ENCODE peak calls at places on chromosome 4, in seven cellular contexts. U, B, G, S, M, X and D are unnamed samples.
A peak's percentile ranks its signal among the peaks of the same experiment; 100 is the strongest.

GRCh38 chr4:164765096-164765495 is 11.2 kb downstream of the SMIM31 start:
- DNase-seq in B (no peak), X (no peak), M (no peak), G (no peak), S (no peak), U (no peak), D (no peak)

GRCh38 chr4:128716325-128716724 is 93.2 kb upstream of the JADE1 start:
- DNase-seq in S (no peak), U (no peak), X (no peak), B (no peak), G (no peak), M (no peak), D (no peak)

GRCh38 chr4:52585379-52585778 is 73.7 kb downstream of the USP46 start:
- DNase-seq in G (no peak), S (no peak), M (no peak), U (no peak), X (no peak), B (no peak), D (no peak)

GRCh38 chr4:127643791-127644190 is 11.0 kb downstream of the INTU start:
- DNase-seq in U (no peak), B (no peak), X (no peak), S (no peak), M (no peak), G (no peak), D (no peak)

GRCh38 chr4:26183017-26183416 is 137.8 kb upstream of the RBPJ start:
- DNase-seq in B (no peak), U (no peak), G (no peak), X (no peak), S (no peak), M (no peak), D (no peak)

GRCh38 chr4:17636696-17637351 is 22.4 kb downstream of the MED28 start:
- DNase-seq in G (peak; percentile 86), B (peak; percentile 65), U (peak; percentile 64), S (peak; percentile 81), M (peak; percentile 47), X (peak; percentile 87), D (peak; percentile 85)

GRCh38 chr4:121199742-121200561 is 35.8 kb upstream of the TNIP3 start:
- DNase-seq in S (no peak), X (no peak), B (no peak), U (no peak), G (no peak), M (peak; percentile 11), D (no peak)

GRCh38 chr4:53716011-53716410 is 124.7 kb upstream of the LNX1 start:
- DNase-seq in U (no peak), M (no peak), S (no peak), G (no peak), B (no peak), X (no peak), D (no peak)

GRCh38 chr4:185011408-185011807 is 6.9 kb upstream of the HELT start:
- DNase-seq in B (no peak), M (no peak), X (peak; percentile 19), S (peak; percentile 24), U (peak; percentile 32), G (peak; percentile 43), D (no peak)

GRCh38 chr4:113278324-113278934 is 229.0 kb downstream of the ANK2 start:
- DNase-seq in X (peak; percentile 58), M (peak; percentile 17), U (peak; percentile 63), S (peak; percentile 67), G (peak; percentile 89), B (peak; percentile 11), D (peak; percentile 53)

GRCh38 chr4:149634368-149634767 is 181.3 kb downstream of the IQCM start:
- DNase-seq in B (no peak), M (no peak), G (no peak), U (peak; percentile 68), S (no peak), X (no peak), D (no peak)

GRCh38 chr4:7332216-7333023 is 102.3 kb downstream of the PSAPL1 start:
- DNase-seq in X (peak; percentile 21), U (no peak), S (no peak), B (no peak), M (no peak), G (peak; percentile 43), D (peak; percentile 79)

GRCh38 chr4:147831452-147832192 is 99.7 kb downstream of the ARHGAP10 start:
- DNase-seq in S (no peak), U (no peak), G (peak; percentile 61), X (peak; percentile 34), B (no peak), M (no peak), D (no peak)

GRCh38 chr4:1075809-1076524 is 37.4 kb downstream of the RNF212 start:
- DNase-seq in M (no peak), G (no peak), S (no peak), X (no peak), B (no peak), U (no peak), D (no peak)

GRCh38 chr4:38612996-38613395 is 51.0 kb upstream of the KLF3 start:
- DNase-seq in X (peak; percentile 41), M (no peak), B (no peak), S (no peak), U (no peak), G (peak; percentile 42), D (no peak)

GRCh38 chr4:159384619-159385018 is 281.7 kb downstream of the RAPGEF2 start:
- DNase-seq in S (no peak), X (no peak), U (no peak), G (no peak), B (no peak), M (no peak), D (no peak)

GRCh38 chr4:140932646-140933045 is 176.5 kb upstream of the TBC1D9 start:
- DNase-seq in M (no peak), G (no peak), X (no peak), S (no peak), U (no peak), B (no peak), D (no peak)
- H3K4me1 ChIP-seq in M (no peaks in the 10 kb centered on the region), G (peaks cover 8% of the 10 kb centered on the region), X (no peaks in the 10 kb centered on the region), S (no peaks in the 10 kb centered on the region), U (no peaks in the 10 kb centered on the region), B (no peaks in the 10 kb centered on the region), D (no peaks in the 10 kb centered on the region)

GRCh38 chr4:169821402-169821801 is 63.7 kb upstream of the HPF1 start:
- DNase-seq in U (no peak), M (no peak), X (no peak), S (no peak), B (no peak), G (no peak), D (no peak)

GRCh38 chr4:169810325-169811323 is 52.9 kb upstream of the HPF1 start:
- DNase-seq in S (peak; percentile 71), U (peak; percentile 79), G (peak; percentile 88), M (no peak), X (peak; percentile 72), B (no peak), D (no peak)

GRCh38 chr4:169818063-169818679 is 60.4 kb upstream of the HPF1 start:
- DNase-seq in G (no peak), S (peak; percentile 45), X (no peak), M (no peak), B (no peak), U (no peak), D (no peak)

GRCh38 chr4:169811476-169811875 is 53.7 kb upstream of the HPF1 start:
- DNase-seq in B (no peak), M (no peak), G (no peak), S (no peak), U (no peak), X (no peak), D (no peak)

DNA sequence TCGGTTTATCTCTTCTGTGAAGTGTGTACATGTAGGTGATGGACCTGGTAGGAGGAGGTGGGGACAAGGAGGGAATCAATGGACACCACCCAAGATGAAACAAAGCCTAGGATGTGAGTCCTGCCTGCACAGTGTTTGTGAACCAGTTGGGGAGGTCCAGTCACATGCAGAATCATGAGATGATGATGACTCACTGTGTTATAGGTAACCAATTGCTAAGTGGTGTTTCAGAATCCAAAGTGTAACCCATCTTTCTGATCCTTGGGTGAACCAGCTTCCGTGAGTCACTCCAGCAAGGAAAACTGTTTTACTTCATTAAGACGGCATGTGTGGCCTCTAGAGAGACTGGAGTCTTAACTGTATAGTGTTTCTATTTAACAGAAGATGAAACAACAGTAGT is 57.9 kb upstream of the HPF1 start:
- DNase-seq in X (no peak), M (no peak), G (peak; percentile 42), U (no peak), S (no peak), B (no peak), D (no peak)
- H3K4me1 ChIP-seq in X (no peaks in the 10 kb centered on the region), M (no peaks in the 10 kb centered on the region), G (no peaks in the 10 kb centered on the region), U (no peaks in the 10 kb centered on the region), S (peaks cover 12% of the 10 kb centered on the region), B (no peaks in the 10 kb centered on the region), D (no peaks in the 10 kb centered on the region)

DNA sequence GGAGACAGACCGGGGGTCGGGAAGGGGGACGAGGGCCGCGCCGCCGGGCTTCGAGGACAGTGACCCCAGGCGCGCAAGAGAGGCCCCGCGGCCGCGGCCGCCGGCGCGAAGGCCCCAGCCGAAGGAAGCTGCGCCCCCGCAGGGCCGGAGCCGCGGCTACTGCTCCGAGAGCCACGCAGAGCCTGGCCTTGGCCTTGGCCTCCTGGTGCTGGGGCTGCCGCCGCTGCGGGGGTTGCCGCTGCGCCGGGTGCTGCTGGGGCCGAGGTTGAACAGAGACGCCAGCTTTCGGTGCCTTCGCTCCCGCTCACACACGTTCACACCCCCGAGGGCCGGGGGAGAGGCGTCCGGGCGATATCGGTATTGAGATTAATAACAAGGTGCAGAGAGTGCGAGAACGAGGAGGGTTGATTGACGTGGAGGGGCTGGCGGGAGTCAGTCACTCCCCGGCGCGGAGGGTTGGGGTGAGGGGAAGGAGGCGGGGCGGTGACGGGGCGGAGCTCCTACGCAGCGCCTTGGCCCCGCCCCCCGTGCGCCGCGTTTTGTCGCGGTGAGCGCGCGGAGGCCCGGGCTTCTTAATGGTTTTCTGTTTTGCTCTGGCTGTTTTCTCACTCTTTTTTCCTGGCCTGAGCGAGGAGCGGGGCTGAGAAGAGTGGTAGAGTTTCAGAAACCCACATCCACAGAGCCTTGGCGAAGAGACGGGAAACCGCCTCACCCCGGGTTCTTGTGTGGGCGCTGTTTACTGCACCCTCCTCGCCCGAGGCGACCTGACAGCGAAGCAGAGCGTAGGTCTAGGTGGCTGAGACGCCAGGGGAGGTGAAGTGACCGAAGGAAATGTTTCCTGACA is 890 bp upstream of the CNOT6L start:
- DNase-seq in X (peak; percentile 96), B (peak; percentile 96), S (peak; percentile 95), M (peak; percentile 95), G (peak; percentile 97), U (peak; percentile 96), D (peak; percentile 97)
- H3K4me1 ChIP-seq in X (peaks cover 25% of the 10 kb centered on the region), B (peaks cover 49% of the 10 kb centered on the region), S (peaks cover 65% of the 10 kb centered on the region), M (peaks cover 43% of the 10 kb centered on the region), G (peaks cover 12% of the 10 kb centered on the region), U (peaks cover 13% of the 10 kb centered on the region), D (peaks cover 13% of the 10 kb centered on the region)

GRCh38 chr4:98516042-98516440 is 142.4 kb downstream of the TSPAN5 start:
- DNase-seq in B (no peak), S (no peak), X (no peak), M (no peak), G (peak; percentile 44), U (no peak), D (no peak)
- H3K4me1 ChIP-seq in B (peaks cover 7% of the 10 kb centered on the region), S (peaks cover 9% of the 10 kb centered on the region), X (no peaks in the 10 kb centered on the region), M (no peaks in the 10 kb centered on the region), G (peaks cover 43% of the 10 kb centered on the region), U (peaks cover 5% of the 10 kb centered on the region), D (no peaks in the 10 kb centered on the region)